ENCODE peak calls at places on chromosome 22, in seven cellular contexts. One of them, this sample, is unnamed.
A peak's percentile ranks its signal among the peaks of the same experiment; 100 is the strongest.

GRCh38 chr22:40635940-40636379 is 559 bp downstream of the MRTFA start:
- DNase-seq in glutamatergic neuron: no peak
- DNase-seq in SK-N-SH: no peak
- DNase-seq in posterior cingulate gyrus: no peak
- DNase-seq in LHCN-M2: no peak
- DNase-seq in nephron progenitor cell: no peak
- DNase-seq in adipocyte: no peak
- DNase-seq in this sample: no peak

GRCh38 chr22:50018608-50019291 is 6.2 kb upstream of the IL17REL start:
- DNase-seq in glutamatergic neuron: no peak
- DNase-seq in SK-N-SH: no peak
- DNase-seq in posterior cingulate gyrus: no peak
- DNase-seq in LHCN-M2: no peak
- DNase-seq in nephron progenitor cell: no peak
- DNase-seq in adipocyte: no peak
- DNase-seq in this sample: no peak

GRCh38 chr22:47053865-47054185 is 291.4 kb downstream of the TBC1D22A start:
- DNase-seq in glutamatergic neuron: no peak
- DNase-seq in SK-N-SH: no peak
- DNase-seq in posterior cingulate gyrus: no peak
- DNase-seq in LHCN-M2: no peak
- DNase-seq in nephron progenitor cell: no peak
- DNase-seq in adipocyte: peak; percentile 12
- DNase-seq in this sample: peak; percentile 61

GRCh38 chr22:50530280-50530856 is 556 bp upstream of the TYMP start:
- DNase-seq in glutamatergic neuron: peak; percentile 24
- DNase-seq in SK-N-SH: no peak
- DNase-seq in posterior cingulate gyrus: no peak
- DNase-seq in LHCN-M2: peak; percentile 43
- DNase-seq in nephron progenitor cell: peak; percentile 42
- DNase-seq in adipocyte: peak; percentile 73
- DNase-seq in this sample: peak; percentile 49

GRCh38 chr22:26170112-26170492 is 840 bp downstream of the SEZ6L start:
- DNase-seq in glutamatergic neuron: peak; percentile 65
- DNase-seq in SK-N-SH: no peak
- DNase-seq in posterior cingulate gyrus: no peak
- DNase-seq in LHCN-M2: no peak
- DNase-seq in nephron progenitor cell: peak; percentile 4
- DNase-seq in adipocyte: no peak
- DNase-seq in this sample: no peak

GRCh38 chr22:17303441-17303839 is 65.8 kb upstream of the CECR2 start:
- DNase-seq in glutamatergic neuron: no peak
- DNase-seq in SK-N-SH: no peak
- DNase-seq in posterior cingulate gyrus: no peak
- DNase-seq in LHCN-M2: no peak
- DNase-seq in nephron progenitor cell: no peak
- DNase-seq in adipocyte: no peak
- DNase-seq in this sample: no peak

GRCh38 chr22:22907551-22908494 is 20.2 kb downstream of the IGLL5 start:
- DNase-seq in glutamatergic neuron: no peak
- DNase-seq in SK-N-SH: no peak
- DNase-seq in posterior cingulate gyrus: no peak
- DNase-seq in LHCN-M2: no peak
- DNase-seq in nephron progenitor cell: no peak
- DNase-seq in adipocyte: no peak
- DNase-seq in this sample: no peak

GRCh38 chr22:45877651-45878050 is 99.3 kb downstream of the WNT7B start:
- DNase-seq in glutamatergic neuron: no peak
- DNase-seq in SK-N-SH: no peak
- DNase-seq in posterior cingulate gyrus: no peak
- DNase-seq in LHCN-M2: no peak
- DNase-seq in nephron progenitor cell: no peak
- DNase-seq in adipocyte: no peak
- DNase-seq in this sample: no peak

GRCh38 chr22:36641902-36642640 is 61.5 kb downstream of the CACNG2 start:
- DNase-seq in glutamatergic neuron: no peak
- DNase-seq in SK-N-SH: no peak
- DNase-seq in posterior cingulate gyrus: no peak
- DNase-seq in LHCN-M2: peak; percentile 46
- DNase-seq in nephron progenitor cell: no peak
- DNase-seq in adipocyte: peak; percentile 55
- DNase-seq in this sample: peak; percentile 9

GRCh38 chr22:23061471-23062280 is 8.6 kb upstream of the GNAZ start:
- DNase-seq in glutamatergic neuron: no peak
- DNase-seq in SK-N-SH: peak; percentile 5
- DNase-seq in posterior cingulate gyrus: no peak
- DNase-seq in LHCN-M2: no peak
- DNase-seq in nephron progenitor cell: no peak
- DNase-seq in adipocyte: no peak
- DNase-seq in this sample: no peak

GRCh38 chr22:37312549-37313183 is 30.4 kb downstream of the CYTH4 start:
- DNase-seq in glutamatergic neuron: no peak
- DNase-seq in SK-N-SH: no peak
- DNase-seq in posterior cingulate gyrus: no peak
- DNase-seq in LHCN-M2: no peak
- DNase-seq in nephron progenitor cell: no peak
- DNase-seq in adipocyte: no peak
- DNase-seq in this sample: no peak

GRCh38 chr22:17079572-17079971 is 5.2 kb upstream of the IL17RA start:
- DNase-seq in glutamatergic neuron: no peak
- DNase-seq in SK-N-SH: no peak
- DNase-seq in posterior cingulate gyrus: no peak
- DNase-seq in LHCN-M2: no peak
- DNase-seq in nephron progenitor cell: no peak
- DNase-seq in adipocyte: peak; percentile 61
- DNase-seq in this sample: no peak

GRCh38 chr22:32338757-32339156 is 18.9 kb upstream of the RFPL3 start:
- DNase-seq in glutamatergic neuron: no peak
- DNase-seq in SK-N-SH: no peak
- DNase-seq in posterior cingulate gyrus: no peak
- DNase-seq in LHCN-M2: no peak
- DNase-seq in nephron progenitor cell: no peak
- DNase-seq in adipocyte: no peak
- DNase-seq in this sample: no peak

GRCh38 chr22:43212434-43212952 is 25.6 kb upstream of the TTLL12 start:
- DNase-seq in glutamatergic neuron: no peak
- DNase-seq in SK-N-SH: no peak
- DNase-seq in posterior cingulate gyrus: no peak
- DNase-seq in LHCN-M2: no peak
- DNase-seq in nephron progenitor cell: no peak
- DNase-seq in adipocyte: no peak
- DNase-seq in this sample: no peak

GRCh38 chr22:39207141-39208012 is 37.4 kb downstream of the PDGFB start:
- DNase-seq in glutamatergic neuron: no peak
- DNase-seq in SK-N-SH: no peak
- DNase-seq in posterior cingulate gyrus: no peak
- DNase-seq in LHCN-M2: peak; percentile 94
- DNase-seq in nephron progenitor cell: no peak
- DNase-seq in adipocyte: no peak
- DNase-seq in this sample: no peak

GRCh38 chr22:36924151-36924698 is 10.8 kb downstream of the CSF2RB start:
- DNase-seq in glutamatergic neuron: no peak
- DNase-seq in SK-N-SH: no peak
- DNase-seq in posterior cingulate gyrus: no peak
- DNase-seq in LHCN-M2: no peak
- DNase-seq in nephron progenitor cell: no peak
- DNase-seq in adipocyte: no peak
- DNase-seq in this sample: no peak

GRCh38 chr22:23110922-23111527 is 30.8 kb downstream of the RSPH14 start:
- DNase-seq in glutamatergic neuron: no peak
- DNase-seq in SK-N-SH: no peak
- DNase-seq in posterior cingulate gyrus: no peak
- DNase-seq in LHCN-M2: no peak
- DNase-seq in nephron progenitor cell: no peak
- DNase-seq in adipocyte: no peak
- DNase-seq in this sample: no peak

GRCh38 chr22:41360126-41360525 is 21.6 kb upstream of the TEF start:
- DNase-seq in glutamatergic neuron: no peak
- DNase-seq in SK-N-SH: no peak
- DNase-seq in posterior cingulate gyrus: no peak
- DNase-seq in LHCN-M2: no peak
- DNase-seq in nephron progenitor cell: peak; percentile 43
- DNase-seq in adipocyte: no peak
- DNase-seq in this sample: no peak